ENCODE peak calls at places on chromosomes 2 and 18, in six cellular contexts. H, F, B, Q, Y and C are unnamed samples.
A peak's percentile ranks its signal among the peaks of the same experiment; 100 is the strongest.

GRCh38 chr2:41024806-41025205 is 572.9 kb upstream of the SLC8A1 start:
- DNase-seq in H (no peak), B (no peak), Y (no peak), Q (no peak), F (peak; percentile 3), C (no peak)

GRCh38 chr2:174445248-174445647 is 41.6 kb downstream of the GPR155 start:
- DNase-seq in Q (no peak), H (no peak), Y (no peak), B (peak; percentile 7), F (no peak), C (no peak)

GRCh38 chr2:69683170-69683971 is 39.8 kb upstream of the AAK1 start:
- DNase-seq in H (no peak), B (peak; percentile 84), F (no peak), Q (no peak), Y (no peak), C (peak; percentile 87)

GRCh38 chr2:10180271-10180670 is 57.7 kb downstream of the RRM2 start:
- DNase-seq in Y (no peak), Q (no peak), H (no peak), F (no peak), B (no peak), C (no peak)

GRCh38 chr2:100744589-100744988 is 75.3 kb upstream of the NPAS2 start:
- DNase-seq in H (no peak), Y (no peak), F (no peak), B (peak; percentile 39), Q (no peak), C (peak; percentile 52)

GRCh38 chr2:85394976-85395375 is 15.2 kb downstream of the CAPG start:
- DNase-seq in F (no peak), Q (no peak), B (no peak), Y (no peak), H (no peak), C (no peak)

GRCh38 chr2:85281553-85281952 is 46.2 kb downstream of the TGOLN2 start:
- DNase-seq in Y (no peak), F (no peak), H (no peak), Q (no peak), B (no peak), C (no peak)

GRCh38 chr2:206240335-206240734 is 34.1 kb upstream of the ZDBF2 start:
- DNase-seq in F (no peak), Y (no peak), B (peak; percentile 73), Q (no peak), H (no peak), C (no peak)

GRCh38 chr18:77063256-77063655 is 69.3 kb downstream of the MBP start:
- DNase-seq in Q (no peak), Y (no peak), H (no peak), F (no peak), B (no peak), C (no peak)

GRCh38 chr2:47653909-47654789 is 128.8 kb upstream of the MSH6 start:
- DNase-seq in Y (peak; percentile 60), H (no peak), F (peak; percentile 73), Q (peak; percentile 84), B (no peak), C (peak; percentile 36)

GRCh38 chr2:195496991-195497390 is 160.0 kb upstream of the SLC39A10 start:
- DNase-seq in H (no peak), F (no peak), Q (no peak), Y (no peak), B (no peak), C (no peak)

GRCh38 chr18:32427084-32427933 is 43.4 kb downstream of the GAREM1 start:
- DNase-seq in B (no peak), F (no peak), Y (no peak), H (no peak), Q (no peak), C (no peak)

GRCh38 chr2:190355968-190356657 is 12.7 kb downstream of the INPP1 start:
- DNase-seq in Q (no peak), H (no peak), B (no peak), F (no peak), Y (no peak), C (no peak)

GRCh38 chr2:136060401-136060940 is 57.5 kb downstream of the CXCR4 start:
- DNase-seq in Q (no peak), B (no peak), H (no peak), Y (no peak), F (no peak), C (no peak)

GRCh38 chr18:58668211-58668610 is 3.1 kb upstream of the MALT1 start:
- DNase-seq in H (no peak), B (no peak), Y (no peak), F (no peak), Q (no peak), C (no peak)

GRCh38 chr2:232997749-232998665 is 15.0 kb downstream of the NGEF start:
- DNase-seq in F (no peak), Q (no peak), B (no peak), Y (no peak), H (no peak), C (no peak)

GRCh38 chr2:23397483-23397882 is 12.5 kb downstream of the KLHL29 start:
- DNase-seq in F (no peak), Y (no peak), H (no peak), Q (no peak), B (no peak), C (no peak)

DNA sequence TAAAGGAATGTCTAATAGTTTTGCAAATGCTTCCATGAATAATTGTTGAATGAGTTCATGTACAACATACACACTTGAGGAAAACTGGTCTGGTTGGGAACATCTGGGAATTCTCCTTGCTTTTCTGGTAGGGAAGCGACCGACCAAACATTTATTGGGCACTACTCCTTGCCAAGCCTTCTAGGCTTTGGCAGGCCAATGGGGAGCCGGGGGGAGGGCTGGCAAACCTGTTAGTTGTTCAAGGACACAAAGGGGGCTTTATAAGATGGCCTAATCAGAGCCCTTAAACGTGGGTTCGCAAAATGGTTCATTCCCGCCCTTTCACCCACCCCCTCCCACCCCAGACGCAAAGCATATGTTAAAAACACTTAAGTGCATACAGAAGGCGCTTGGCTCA is 902 bp upstream of the VSNL1 start:
- DNase-seq in Y (peak; percentile 28), B (peak; percentile 72), F (peak; percentile 50), Q (peak; percentile 88), H (no peak), C (peak; percentile 26)
- H3K4me3 ChIP-seq in Y (peak overlapping the region; percentile 38), B (peak overlapping the region; percentile 44), F (peak overlapping the region; percentile 77), Q (peak overlapping the region; percentile 87), H (peak overlapping the region; percentile 68), C (peak overlapping the region; percentile 60)

DNA sequence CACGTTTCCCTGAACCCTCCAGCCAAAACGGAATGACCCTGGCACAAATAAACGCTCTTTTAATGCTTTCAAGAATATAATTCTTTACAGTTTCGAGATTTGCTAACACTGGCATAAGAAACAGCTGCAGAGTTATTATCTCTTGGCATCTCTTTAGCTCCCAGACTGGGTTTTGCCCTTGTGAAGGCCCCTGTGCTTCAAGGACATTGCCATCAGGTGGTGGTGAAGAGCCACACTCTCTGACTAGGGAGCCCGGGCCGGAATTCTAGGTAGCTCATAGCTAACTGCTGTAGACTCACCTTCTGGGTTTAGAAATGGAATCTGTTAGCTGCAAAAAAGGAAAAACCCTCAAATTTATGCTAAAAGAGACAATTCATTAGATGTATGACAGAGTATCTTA is 13.3 kb upstream of the GALNT14 start:
- DNase-seq in Y (peak; percentile 15), F (no peak), Q (peak; percentile 73), H (no peak), B (no peak), C (no peak)
- TF ChIP-seq CTCF in Y (no peak), F (no peak), Q (peak; percentile 78), H (no peak), B (peak; percentile 7), C (no peak)

GRCh38 chr2:8086796-8087479 is 594.9 kb upstream of the ID2 start:
- DNase-seq in H (no peak), Q (no peak), B (peak; percentile 97), Y (no peak), F (no peak), C (peak; percentile 80)
- H3K4me3 ChIP-seq in H (no peak overlapping the region), Q (no peak overlapping the region), B (no peak overlapping the region), Y (no peak overlapping the region), F (no peak overlapping the region), C (no peak overlapping the region)

DNA sequence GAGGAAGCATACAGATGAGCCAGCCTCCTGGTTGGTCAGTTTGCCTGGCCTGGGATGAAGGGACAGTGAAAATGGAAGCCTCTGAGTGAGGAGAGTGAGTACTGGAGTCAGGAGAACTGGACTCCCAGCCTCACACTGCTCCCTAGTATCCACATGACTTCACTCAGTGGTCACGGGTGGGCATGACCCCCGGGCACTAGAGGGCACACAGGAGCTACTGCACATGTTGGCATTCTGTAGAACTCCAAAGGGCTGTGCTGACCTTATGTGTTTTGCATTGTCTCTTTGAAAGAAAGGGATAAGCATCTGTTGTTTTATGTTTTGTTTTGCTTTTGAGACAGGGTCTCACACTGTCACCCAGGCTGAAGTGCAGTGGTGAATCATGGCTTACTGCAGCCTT is 23.7 kb downstream of the NCAPH start:
- DNase-seq in B (no peak), Q (peak; percentile 61), H (no peak), Y (no peak), F (no peak), C (no peak)
- TF ChIP-seq CTCF in B (no peak), Q (peak; percentile 41), H (peak; percentile 24), Y (peak; percentile 16), F (peak; percentile 34), C (peak; percentile 4)

GRCh38 chr2:172087191-172087779 is 2.0 kb downstream of the DLX1 start:
- DNase-seq in B (peak; percentile 33), Q (peak; percentile 81), F (no peak), Y (no peak), H (no peak), C (no peak)

GRCh38 chr2:172085460-172086159 is at the start of gene DLX1:
- DNase-seq in F (peak; percentile 46), H (no peak), B (no peak), Y (no peak), Q (no peak), C (no peak)

GRCh38 chr2:172087780-172088244 is 2.5 kb downstream of the DLX1 start:
- DNase-seq in H (no peak), Y (no peak), Q (peak; percentile 77), B (no peak), F (peak; percentile 66), C (no peak)

GRCh38 chr2:172084734-172085459 is 410 bp upstream of the DLX1 start:
- DNase-seq in Y (peak; percentile 90), Q (peak; percentile 97), B (peak; percentile 97), H (peak; percentile 88), F (peak; percentile 97), C (peak; percentile 94)

GRCh38 chr2:172086349-172087190 is 1.3 kb downstream of the DLX1 start:
- DNase-seq in F (peak; percentile 94), H (no peak), Q (peak; percentile 91), Y (peak; percentile 59), B (peak; percentile 24), C (no peak)
- H3K4me3 ChIP-seq in F (peak overlapping the region; percentile 22), H (peak overlapping the region; percentile 66), Q (peak overlapping the region; percentile 61), Y (no peak overlapping the region), B (peak overlapping the region; percentile 45), C (no peak overlapping the region)

GRCh38 chr2:241218131-241219029 is 29.9 kb downstream of the ANO7 start:
- DNase-seq in H (peak; percentile 81), F (peak; percentile 85), Y (peak; percentile 76), Q (peak; percentile 83), B (peak; percentile 63), C (peak; percentile 29)
- TF ChIP-seq CTCF in H (peak; percentile 14), F (peak; percentile 44), Y (peak; percentile 11), Q (peak; percentile 49), B (no peak), C (no peak)